ENCODE peak calls at places on chromosomes 5 and 9, in four cellular contexts. O, K, U and X are unnamed samples.

GRCh38 chr5:1718669-1719068 is 81.0 kb downstream of the MRPL36 start:
- DNase-seq in O (no peak), K (no peak), U (no peak), X (no peak)

GRCh38 chr5:144142826-144143167 is 27.7 kb downstream of the YIPF5 start:
- DNase-seq in O (no peak), K (no peak), U (no peak), X (no peak)

GRCh38 chr5:59261969-59262368 is 631.6 kb downstream of the PDE4D start:
- DNase-seq in O (no peak), K (no peak), U (no peak), X (no peak)

GRCh38 chr9:107086460-107086859 is 196.6 kb upstream of the RAD23B start:
- DNase-seq in O (no peak), K (no peak), U (no peak), X (no peak)

GRCh38 chr9:134099123-134099761 is 31.4 kb upstream of the BRD3 start:
- DNase-seq in O (no peak), K (peak; percentile 19), U (peak; percentile 36), X (peak; percentile 9)

GRCh38 chr5:32722957-32723356 is 11.8 kb downstream of the NPR3 start:
- DNase-seq in O (no peak), K (no peak), U (no peak), X (no peak)

GRCh38 chr9:121662896-121663580 is 11.6 kb downstream of the DAB2IP start:
- DNase-seq in O (peak; percentile 26), K (no peak), U (no peak), X (no peak)

GRCh38 chr5:1836176-1836890 is 35.1 kb downstream of the NDUFS6 start:
- DNase-seq in O (no peak), K (no peak), U (no peak), X (no peak)

GRCh38 chr5:1751864-1752822 is 47.5 kb downstream of the MRPL36 start:
- DNase-seq in O (no peak), K (no peak), U (no peak), X (no peak)

GRCh38 chr5:95892784-95893354 is 68.8 kb downstream of the ELL2 start:
- DNase-seq in O (no peak), K (no peak), U (peak; percentile 31), X (no peak)

GRCh38 chr9:127158995-127159801 is 36.8 kb upstream of the ANGPTL2 start:
- DNase-seq in O (peak; percentile 89), K (no peak), U (peak; percentile 63), X (no peak)

GRCh38 chr5:74865799-74866652 is at the start of gene FAM169A:
- DNase-seq in O (peak; percentile 29), K (peak; percentile 20), U (peak; percentile 20), X (no peak)

GRCh38 chr9:120775859-120776258 is 17.4 kb downstream of the FBXW2 start:
- DNase-seq in O (no peak), K (no peak), U (no peak), X (no peak)

GRCh38 chr5:94375801-94376200 is 242.6 kb downstream of the KIAA0825 start:
- DNase-seq in O (peak; percentile 2), K (no peak), U (no peak), X (no peak)

GRCh38 chr5:110038297-110038997 is 348.7 kb downstream of the MAN2A1 start:
- DNase-seq in O (peak; percentile 96), K (no peak), U (no peak), X (no peak)

GRCh38 chr5:176979669-176980068 is 26.9 kb downstream of the UIMC1 start:
- DNase-seq in O (no peak), K (no peak), U (no peak), X (no peak)

GRCh38 chr5:54311178-54311811 is 922 bp upstream of the ARL15 start:
- DNase-seq in O (peak; percentile 39), K (no peak), U (no peak), X (no peak)

GRCh38 chr5:25694805-25695204 is 1050.0 kb upstream of the CDH10 start:
- DNase-seq in O (no peak), K (no peak), U (no peak), X (no peak)

GRCh38 chr5:181189363-181189961 is 15.5 kb downstream of the TRIM7 start:
- DNase-seq in O (no peak), K (peak; percentile 33), U (no peak), X (no peak)

GRCh38 chr9:92808726-92809451 is 44.3 kb upstream of the BICD2 start:
- DNase-seq in O (peak; percentile 65), K (no peak), U (peak; percentile 47), X (no peak)

GRCh38 chr5:149320791-149321330 is 24.4 kb upstream of the GRPEL2 start:
- DNase-seq in O (peak; percentile 91), K (no peak), U (peak; percentile 68), X (no peak)

GRCh38 chr9:116504081-116504480 is 183.0 kb upstream of the TRIM32 start:
- DNase-seq in O (no peak), K (no peak), U (no peak), X (no peak)

GRCh38 chr5:16179511-16179935 is at the start of gene MARCHF11:
- DNase-seq in O (no peak), K (no peak), U (peak; percentile 52), X (no peak)

GRCh38 chr5:67494186-67494842 is 297.7 kb upstream of the CD180 start:
- DNase-seq in O (no peak), K (no peak), U (peak; percentile 14), X (no peak)

GRCh38 chr5:40172721-40173120 is 507.0 kb upstream of the PTGER4 start:
- DNase-seq in O (no peak), K (no peak), U (no peak), X (no peak)

GRCh38 chr9:17013010-17013409 is 121.8 kb upstream of the CNTLN start:
- DNase-seq in O (no peak), K (no peak), U (no peak), X (no peak)

GRCh38 chr5:148970876-148971275 is 92.0 kb downstream of the SH3TC2 start:
- DNase-seq in O (no peak), K (no peak), U (no peak), X (no peak)

GRCh38 chr5:57680686-57681085 is 198.1 kb upstream of the ACTBL2 start:
- DNase-seq in O (no peak), K (no peak), U (no peak), X (no peak)

GRCh38 chr9:99266136-99267023 is 44.3 kb downstream of the SEC61B start:
- DNase-seq in O (peak; percentile 56), K (no peak), U (peak; percentile 57), X (peak; percentile 37)

GRCh38 chr9:2158111-2158610 is 143.0 kb downstream of the SMARCA2 start:
- DNase-seq in O (peak; percentile 54), K (no peak), U (peak; percentile 10), X (peak; percentile 15)

GRCh38 chr5:131814990-131815389 is 18.2 kb upstream of the FNIP1 start:
- DNase-seq in O (peak; percentile 84), K (no peak), U (no peak), X (no peak)

GRCh38 chr9:127452481-127453092 is 1.3 kb downstream of the LRSAM1 start:
- DNase-seq in O (peak; percentile 25), K (no peak), U (peak; percentile 63), X (no peak)

GRCh38 chr5:133499896-133500295 is 112.4 kb downstream of the FSTL4 start:
- DNase-seq in O (no peak), K (no peak), U (peak; percentile 39), X (no peak)

GRCh38 chr5:140182803-140183367 is 7.9 kb downstream of the CYSTM1 start:
- DNase-seq in O (peak; percentile 38), K (no peak), U (no peak), X (no peak)

GRCh38 chr5:35990941-35991592 is at the start of gene UGT3A1:
- DNase-seq in O (no peak), K (no peak), U (peak; percentile 88), X (no peak)

GRCh38 chr5:114305402-114306207 is 56.3 kb upstream of the KCNN2 start:
- DNase-seq in O (peak; percentile 6), K (no peak), U (no peak), X (no peak)

GRCh38 chr9:97668485-97668884 is 28.7 kb downstream of the XPA start:
- DNase-seq in O (no peak), K (no peak), U (no peak), X (no peak)

GRCh38 chr5:56176155-56176798 is 56.9 kb downstream of the ANKRD55 start:
- DNase-seq in O (no peak), K (no peak), U (no peak), X (no peak)